ENCODE peak calls at places on chromosomes 1 and 21, in eight cellular contexts. One of them, this sample, is unnamed.

GRCh38 chr1:55781944-55782482 is 566.8 kb upstream of the USP24 start:
- DNase-seq in activated gamma-delta T cell treated with Interleukin-2 at 50 U/mL for 16 hours: no peak
- DNase-seq in hepatic stellate cell: peak
- DNase-seq in CD4-positive, alpha-beta memory T cell: no peak
- DNase-seq in cardiac muscle cell: peak
- DNase-seq in AG10803: peak
- DNase-seq in non-pigmented ciliary epithelial cell: peak
- DNase-seq in upper lobe of left lung: no peak
- DNase-seq in this sample: no peak

GRCh38 chr1:23718482-23718881 is 24.8 kb upstream of the ELOA start:
- DNase-seq in non-pigmented ciliary epithelial cell: no peak
- DNase-seq in upper lobe of left lung: peak
- DNase-seq in AG10803: peak
- DNase-seq in hepatic stellate cell: peak
- DNase-seq in CD4-positive, alpha-beta memory T cell: no peak
- DNase-seq in activated gamma-delta T cell treated with Interleukin-2 at 50 U/mL for 16 hours: no peak
- DNase-seq in cardiac muscle cell: peak
- DNase-seq in this sample: peak

GRCh38 chr1:29209173-29209572 is 21.6 kb downstream of the MECR start:
- DNase-seq in cardiac muscle cell: no peak
- DNase-seq in hepatic stellate cell: peak
- DNase-seq in upper lobe of left lung: no peak
- DNase-seq in non-pigmented ciliary epithelial cell: no peak
- DNase-seq in CD4-positive, alpha-beta memory T cell: no peak
- DNase-seq in AG10803: peak
- DNase-seq in activated gamma-delta T cell treated with Interleukin-2 at 50 U/mL for 16 hours: no peak
- DNase-seq in this sample: no peak

GRCh38 chr1:117113199-117113598 is 8.3 kb downstream of the TRIM45 start:
- DNase-seq in upper lobe of left lung: no peak
- DNase-seq in cardiac muscle cell: no peak
- DNase-seq in hepatic stellate cell: no peak
- DNase-seq in AG10803: no peak
- DNase-seq in non-pigmented ciliary epithelial cell: no peak
- DNase-seq in CD4-positive, alpha-beta memory T cell: no peak
- DNase-seq in activated gamma-delta T cell treated with Interleukin-2 at 50 U/mL for 16 hours: no peak
- DNase-seq in this sample: no peak

GRCh38 chr1:228490120-228491078 is 3.2 kb downstream of the RNF187 start:
- DNase-seq in non-pigmented ciliary epithelial cell: no peak
- DNase-seq in cardiac muscle cell: peak
- DNase-seq in upper lobe of left lung: no peak
- DNase-seq in CD4-positive, alpha-beta memory T cell: no peak
- DNase-seq in hepatic stellate cell: no peak
- DNase-seq in AG10803: peak
- DNase-seq in activated gamma-delta T cell treated with Interleukin-2 at 50 U/mL for 16 hours: no peak
- DNase-seq in this sample: peak

GRCh38 chr1:9774744-9775679 is 48.8 kb downstream of the CLSTN1 start:
- DNase-seq in non-pigmented ciliary epithelial cell: no peak
- DNase-seq in activated gamma-delta T cell treated with Interleukin-2 at 50 U/mL for 16 hours: no peak
- DNase-seq in upper lobe of left lung: no peak
- DNase-seq in hepatic stellate cell: no peak
- DNase-seq in CD4-positive, alpha-beta memory T cell: no peak
- DNase-seq in AG10803: no peak
- DNase-seq in cardiac muscle cell: no peak
- DNase-seq in this sample: peak

GRCh38 chr1:185850366-185850765 is 116.2 kb downstream of the HMCN1 start:
- DNase-seq in activated gamma-delta T cell treated with Interleukin-2 at 50 U/mL for 16 hours: no peak
- DNase-seq in cardiac muscle cell: no peak
- DNase-seq in upper lobe of left lung: no peak
- DNase-seq in CD4-positive, alpha-beta memory T cell: no peak
- DNase-seq in AG10803: no peak
- DNase-seq in hepatic stellate cell: no peak
- DNase-seq in non-pigmented ciliary epithelial cell: no peak
- DNase-seq in this sample: no peak

GRCh38 chr21:28283652-28284490 is 708.8 kb downstream of the LTN1 start:
- DNase-seq in cardiac muscle cell: peak
- DNase-seq in non-pigmented ciliary epithelial cell: peak
- DNase-seq in AG10803: peak
- DNase-seq in activated gamma-delta T cell treated with Interleukin-2 at 50 U/mL for 16 hours: no peak
- DNase-seq in hepatic stellate cell: peak
- DNase-seq in CD4-positive, alpha-beta memory T cell: no peak
- DNase-seq in upper lobe of left lung: no peak
- DNase-seq in this sample: no peak

GRCh38 chr21:41976611-41977010 is 22.8 kb upstream of the C2CD2 start:
- DNase-seq in hepatic stellate cell: no peak
- DNase-seq in upper lobe of left lung: no peak
- DNase-seq in cardiac muscle cell: no peak
- DNase-seq in CD4-positive, alpha-beta memory T cell: no peak
- DNase-seq in non-pigmented ciliary epithelial cell: no peak
- DNase-seq in AG10803: no peak
- DNase-seq in activated gamma-delta T cell treated with Interleukin-2 at 50 U/mL for 16 hours: no peak
- DNase-seq in this sample: no peak

GRCh38 chr1:204578867-204579664 is 62.9 kb downstream of the MDM4 start:
- DNase-seq in cardiac muscle cell: peak
- DNase-seq in upper lobe of left lung: no peak
- DNase-seq in activated gamma-delta T cell treated with Interleukin-2 at 50 U/mL for 16 hours: no peak
- DNase-seq in AG10803: peak
- DNase-seq in hepatic stellate cell: peak
- DNase-seq in CD4-positive, alpha-beta memory T cell: peak
- DNase-seq in non-pigmented ciliary epithelial cell: no peak
- DNase-seq in this sample: peak

GRCh38 chr1:111507411-111508201 is 4.2 kb upstream of the ADORA3 start:
- DNase-seq in activated gamma-delta T cell treated with Interleukin-2 at 50 U/mL for 16 hours: peak
- DNase-seq in AG10803: peak
- DNase-seq in non-pigmented ciliary epithelial cell: no peak
- DNase-seq in upper lobe of left lung: peak
- DNase-seq in hepatic stellate cell: peak
- DNase-seq in CD4-positive, alpha-beta memory T cell: peak
- DNase-seq in cardiac muscle cell: peak
- DNase-seq in this sample: peak

GRCh38 chr21:44883250-44883649 is 9.8 kb upstream of the PTTG1IP start:
- DNase-seq in non-pigmented ciliary epithelial cell: no peak
- DNase-seq in CD4-positive, alpha-beta memory T cell: no peak
- DNase-seq in AG10803: no peak
- DNase-seq in hepatic stellate cell: no peak
- DNase-seq in activated gamma-delta T cell treated with Interleukin-2 at 50 U/mL for 16 hours: no peak
- DNase-seq in cardiac muscle cell: no peak
- DNase-seq in upper lobe of left lung: no peak
- DNase-seq in this sample: no peak

GRCh38 chr21:14533555-14534400 is 12.3 kb downstream of the SAMSN1 start:
- DNase-seq in non-pigmented ciliary epithelial cell: peak
- DNase-seq in hepatic stellate cell: no peak
- DNase-seq in activated gamma-delta T cell treated with Interleukin-2 at 50 U/mL for 16 hours: no peak
- DNase-seq in cardiac muscle cell: peak
- DNase-seq in upper lobe of left lung: no peak
- DNase-seq in CD4-positive, alpha-beta memory T cell: peak
- DNase-seq in AG10803: peak
- DNase-seq in this sample: peak

GRCh38 chr1:9426291-9426711 is 113.0 kb upstream of the SLC25A33 start:
- DNase-seq in hepatic stellate cell: no peak
- DNase-seq in CD4-positive, alpha-beta memory T cell: peak
- DNase-seq in cardiac muscle cell: peak
- DNase-seq in activated gamma-delta T cell treated with Interleukin-2 at 50 U/mL for 16 hours: peak
- DNase-seq in AG10803: no peak
- DNase-seq in non-pigmented ciliary epithelial cell: no peak
- DNase-seq in upper lobe of left lung: peak
- DNase-seq in this sample: peak

GRCh38 chr1:234114648-234115307 is 210.3 kb downstream of the SLC35F3 start:
- DNase-seq in hepatic stellate cell: peak
- DNase-seq in non-pigmented ciliary epithelial cell: peak
- DNase-seq in activated gamma-delta T cell treated with Interleukin-2 at 50 U/mL for 16 hours: no peak
- DNase-seq in CD4-positive, alpha-beta memory T cell: peak
- DNase-seq in AG10803: peak
- DNase-seq in upper lobe of left lung: no peak
- DNase-seq in cardiac muscle cell: peak
- DNase-seq in this sample: peak